ENCODE peak calls at places on chromosome 1, in four cellular contexts. U is HL-60, C is psoas muscle, X is adrenal gland. O is an unnamed sample.

GRCh38 chr1:175176246-175176645 is 16.3 kb downstream of the KIAA0040 start:
- DNase-seq in U (no peak), C (no peak), X (no peak), O (no peak)

GRCh38 chr1:187685338-187685737 is 856.6 kb downstream of the PLA2G4A start:
- DNase-seq in U (no peak), C (no peak), X (no peak), O (no peak)

GRCh38 chr1:43035821-43036456 is 77.3 kb upstream of the SLC2A1 start:
- DNase-seq in U (no peak), C (no peak), X (no peak), O (no peak)

GRCh38 chr1:31532114-31532644 is 44.1 kb upstream of the TINAGL1 start:
- DNase-seq in U (no peak), C (no peak), X (no peak), O (no peak)

GRCh38 chr1:119323216-119323982 is 45.2 kb upstream of the HAO2 start:
- DNase-seq in U (peak), C (no peak), X (no peak), O (no peak)

GRCh38 chr1:11868331-11868730 is 9.6 kb upstream of the NPPB start:
- DNase-seq in U (no peak), C (no peak), X (no peak), O (no peak)

GRCh38 chr1:99672500-99673213 is 26.7 kb downstream of the PALMD start:
- DNase-seq in U (no peak), C (peak), X (peak), O (peak)

GRCh38 chr1:2303016-2303775 is 75.1 kb downstream of the SKI start:
- DNase-seq in U (no peak), C (no peak), X (no peak), O (no peak)

GRCh38 chr1:208431721-208432120 is 187.5 kb upstream of the PLXNA2 start:
- DNase-seq in U (no peak), C (no peak), X (no peak), O (no peak)

GRCh38 chr1:214209260-214209808 is 71.6 kb upstream of the SMYD2 start:
- DNase-seq in U (no peak), C (no peak), X (no peak), O (no peak)

GRCh38 chr1:76929136-76929535 is 61.9 kb downstream of the ST6GALNAC5 start:
- DNase-seq in U (no peak), C (no peak), X (no peak), O (no peak)

GRCh38 chr1:205907794-205908193 is 35.5 kb downstream of the SLC26A9 start:
- DNase-seq in U (no peak), C (no peak), X (no peak), O (no peak)

GRCh38 chr1:39087109-39087834 is 61.1 kb downstream of the NDUFS5 start:
- DNase-seq in U (no peak), C (peak), X (peak), O (no peak)

GRCh38 chr1:34362949-34363348 is 186.2 kb downstream of the C1orf94 start:
- DNase-seq in U (no peak), C (no peak), X (no peak), O (no peak)

GRCh38 chr1:56525463-56526155 is 53.8 kb downstream of the PLPP3 start:
- DNase-seq in U (peak), C (no peak), X (peak), O (peak)

DNA sequence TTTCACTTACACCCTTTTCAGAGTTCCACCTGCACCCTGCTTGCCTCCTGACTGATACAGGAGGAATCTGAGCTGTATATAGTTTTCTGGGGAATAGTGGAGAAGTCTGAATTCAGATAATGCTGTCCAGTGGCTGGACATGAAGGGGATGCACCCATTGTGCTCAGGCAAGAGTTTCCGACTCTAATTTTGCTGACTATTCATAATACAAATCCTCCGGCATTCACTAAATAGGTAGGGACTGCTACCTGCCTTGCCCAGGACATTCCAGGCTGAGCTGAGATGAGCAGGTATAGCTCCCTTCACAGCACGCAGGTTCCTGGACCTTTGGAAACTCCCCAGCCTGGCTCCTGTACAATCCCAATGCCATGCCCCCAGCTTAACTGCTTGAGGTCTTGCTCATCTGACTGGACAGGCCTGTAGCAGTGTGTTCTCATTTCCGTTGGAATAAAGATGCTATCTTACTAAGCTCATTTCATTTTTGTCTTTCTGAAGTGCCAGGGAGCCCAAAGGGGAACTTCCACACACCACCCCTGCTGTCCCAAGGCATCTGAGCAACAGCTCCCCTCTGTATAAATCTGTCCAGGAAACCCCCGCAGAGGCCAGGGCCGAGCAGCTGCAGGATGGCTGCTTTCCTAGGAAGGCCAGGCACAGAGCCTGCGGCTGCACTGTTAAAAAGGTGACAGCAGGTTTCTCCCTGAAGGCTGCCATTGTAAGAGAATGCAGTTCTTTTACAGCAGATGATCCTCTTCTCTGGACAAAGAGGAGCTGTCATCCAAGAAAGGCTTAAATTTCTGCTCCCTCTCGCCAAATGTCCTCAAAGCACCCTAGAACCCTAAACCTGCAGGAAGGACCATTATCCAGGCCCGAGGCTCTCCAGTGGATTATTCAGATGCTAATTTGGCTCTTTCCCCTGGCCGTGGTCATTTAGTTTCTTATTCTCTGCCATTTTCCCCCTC is 21.7 kb upstream of the VASH2 start:
- DNase-seq in U (no peak), C (no peak), X (no peak), O (no peak)
- H3K27ac ChIP-seq in U (no peak), C (no peak), X (no peak), O (peak)

GRCh38 chr1:26705788-26706237 is 10.0 kb downstream of the ARID1A start:
- DNase-seq in U (no peak), C (no peak), X (no peak), O (no peak)
- H3K27ac ChIP-seq in U (peak), C (peak), X (peak), O (peak)

GRCh38 chr1:85584923-85585322 is 4.4 kb downstream of the CCN1 start:
- DNase-seq in U (no peak), C (no peak), X (no peak), O (no peak)
- H3K27ac ChIP-seq in U (no peak), C (peak), X (no peak), O (peak)

GRCh38 chr1:15426492-15427279 is 11.6 kb upstream of the CTRC start:
- DNase-seq in U (no peak), C (peak), X (peak), O (no peak)
- H3K27ac ChIP-seq in U (no peak), C (no peak), X (peak), O (peak)

DNA sequence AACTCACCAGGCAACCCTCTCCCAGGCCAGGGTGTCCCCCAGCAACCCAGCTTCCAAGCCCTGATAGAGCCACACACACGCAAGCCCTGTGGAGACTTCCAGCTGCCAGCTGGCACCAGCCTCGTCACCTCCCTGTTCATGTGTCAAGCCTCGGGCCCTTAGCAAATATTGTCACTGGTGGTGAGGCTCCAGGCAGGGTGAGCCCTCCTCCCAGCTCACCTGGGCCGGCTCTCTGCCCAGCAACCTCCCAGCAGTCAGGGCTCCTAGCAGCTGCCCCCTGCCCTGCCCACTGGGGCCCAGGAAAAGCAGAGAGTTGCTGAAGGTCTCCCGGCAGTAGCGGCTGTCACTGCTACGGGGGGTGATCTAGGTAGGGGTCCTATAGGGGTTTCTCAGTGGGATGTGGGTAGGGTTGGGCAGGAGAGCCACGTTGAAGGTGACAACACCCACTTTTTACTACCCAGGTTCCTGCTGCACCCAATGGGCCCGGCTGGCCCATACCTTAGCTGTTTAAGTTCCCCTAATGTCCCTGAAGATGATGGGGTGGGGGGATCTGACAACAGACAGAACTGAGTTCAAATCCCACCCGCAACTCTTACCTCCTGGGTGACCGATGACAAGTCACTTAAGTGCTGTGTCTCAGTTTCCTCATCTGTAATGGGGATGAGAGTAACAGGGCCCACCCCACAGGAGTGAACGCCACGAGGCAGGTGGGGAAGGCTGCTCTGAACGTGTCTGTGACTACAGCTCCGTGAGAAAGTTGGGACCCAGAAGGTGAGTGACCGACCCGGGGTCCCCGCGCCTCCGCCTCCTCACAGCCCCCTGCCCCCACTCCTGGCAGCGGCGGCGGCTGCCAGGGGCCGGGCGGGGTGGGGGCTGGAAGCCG is 678 bp downstream of the TTC39A start:
- DNase-seq in U (no peak), C (no peak), X (peak), O (peak)
- H3K27ac ChIP-seq in U (no peak), C (no peak), X (no peak), O (peak)

GRCh38 chr1:168468042-168468809 is 75.6 kb downstream of the XCL2 start:
- DNase-seq in U (no peak), C (no peak), X (no peak), O (no peak)

GRCh38 chr1:168467452-168467851 is 76.3 kb downstream of the XCL2 start:
- DNase-seq in U (no peak), C (no peak), X (no peak), O (no peak)

GRCh38 chr1:168465942-168466702 is 77.7 kb downstream of the XCL2 start:
- DNase-seq in U (no peak), C (peak), X (peak), O (peak)

GRCh38 chr1:168468822-168469221 is 75.0 kb downstream of the XCL2 start:
- DNase-seq in U (no peak), C (no peak), X (no peak), O (no peak)

DNA sequence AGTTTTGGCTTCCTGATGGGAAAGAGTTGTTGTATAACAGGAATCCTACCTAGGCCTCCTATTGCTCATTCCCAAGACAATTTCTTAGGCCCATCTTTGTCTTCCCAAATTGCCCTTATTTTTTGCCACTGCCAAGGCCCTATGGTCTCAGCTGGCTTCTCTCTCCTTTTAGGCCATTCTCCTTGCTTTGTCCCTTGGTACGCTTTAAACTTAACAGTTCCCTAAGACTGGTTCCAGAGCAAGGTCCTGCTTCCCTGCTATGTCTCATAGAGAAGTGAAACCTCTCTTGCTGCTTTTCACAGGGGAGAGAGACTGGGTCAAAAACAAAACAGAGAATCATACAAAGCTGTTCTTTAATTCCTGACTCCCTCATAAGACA is 77.1 kb downstream of the XCL2 start:
- DNase-seq in U (no peak), C (no peak), X (no peak), O (no peak)
- H3K27ac ChIP-seq in U (no peak), C (peak), X (no peak), O (no peak)

GRCh38 chr1:101444873-101445618 is 208.2 kb downstream of the S1PR1 start:
- DNase-seq in U (no peak), C (no peak), X (no peak), O (peak)
- H3K27ac ChIP-seq in U (no peak), C (no peak), X (no peak), O (peak)

GRCh38 chr1:54571803-54572202 is 23.8 kb downstream of the ACOT11 start:
- DNase-seq in U (peak), C (no peak), X (no peak), O (no peak)
- H3K27ac ChIP-seq in U (peak), C (peak), X (no peak), O (peak)

GRCh38 chr1:40648928-40649591 is 16.4 kb downstream of the RIMS3 start:
- DNase-seq in U (no peak), C (no peak), X (no peak), O (no peak)
- H3K27ac ChIP-seq in U (no peak), C (no peak), X (no peak), O (no peak)

DNA sequence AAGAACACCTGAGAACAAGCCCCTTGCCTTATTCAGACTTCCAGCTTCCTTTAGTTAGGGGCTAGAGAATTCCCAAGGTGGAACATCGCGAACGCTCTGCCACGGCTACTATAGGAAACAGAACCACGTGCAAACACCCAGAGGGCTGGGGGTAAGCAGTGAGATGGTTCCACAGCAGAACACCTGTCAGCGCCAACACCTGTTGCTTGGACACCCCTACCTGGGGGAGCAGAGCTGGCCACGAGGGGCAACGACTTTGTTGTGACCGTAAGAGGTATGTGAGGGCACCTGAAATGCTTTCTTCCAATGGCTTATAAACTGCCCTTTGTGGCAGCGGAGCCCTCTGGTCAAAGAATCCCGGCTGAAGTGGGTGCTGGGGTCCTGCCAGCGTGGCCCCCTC is 50.7 kb downstream of the MRPL37 start:
- DNase-seq in U (no peak), C (peak), X (no peak), O (no peak)
- H3K27ac ChIP-seq in U (no peak), C (no peak), X (peak), O (no peak)

O was measured in left ventricle myocardium inferior.